ENCODE peak calls at places on chromosomes 16 and 17, in four cellular contexts. J is NCI-H1092 treated with DMSO at 0.1 percent for 48 hours, G is Daoy, M is NCI-H748 treated with DMSO at 0.1 percent for 48 hours. Y is an unnamed sample.

GRCh38 chr17:71511266-71511995 is 609.4 kb upstream of the SOX9 start:
- DNase-seq in G (peak; percentile 36), M (no peak), J (peak; percentile 56), Y (no peak)

GRCh38 chr16:82034981-82035612 is at the start of gene HSD17B2:
- DNase-seq in M (no peak), J (no peak), G (peak; percentile 50), Y (peak; percentile 53)

GRCh38 chr17:17783825-17784598 is 52.8 kb downstream of the SREBF1 start:
- DNase-seq in J (peak; percentile 70), M (peak; percentile 71), G (peak; percentile 46), Y (no peak)

GRCh38 chr16:27712251-27712711 is 162.3 kb downstream of the KATNIP start:
- DNase-seq in G (no peak), M (no peak), J (no peak), Y (no peak)

GRCh38 chr16:6892961-6893360 is 439.7 kb upstream of the RBFOX1 start:
- DNase-seq in M (no peak), J (no peak), G (no peak), Y (no peak)

GRCh38 chr17:29764748-29765147 is 142.0 kb upstream of the CORO6 start:
- DNase-seq in M (no peak), G (no peak), J (no peak), Y (no peak)

GRCh38 chr17:79177877-79178276 is 103.3 kb downstream of the ENGASE start:
- DNase-seq in G (no peak), J (no peak), M (no peak), Y (no peak)

GRCh38 chr16:54194008-54194731 is 92.4 kb downstream of the IRX3 start:
- DNase-seq in M (peak; percentile 41), J (peak; percentile 90), G (peak; percentile 46), Y (peak; percentile 86)

GRCh38 chr16:19136549-19137196 is 22.9 kb downstream of the ITPRIPL2 start:
- DNase-seq in G (no peak), M (no peak), J (no peak), Y (peak; percentile 55)

Y was measured in MCF 10A.